ENCODE peak calls at places on chromosomes 1 and 21, in six cellular contexts. D is activated CD8-positive, alpha-beta T cell treated with anti-CD3 and anti-CD28 coated beads for 36 hours; X is WTC11; C is HFF-Myc; P is caudate nucleus; T is Kasumi-1. R is an unnamed sample.

GRCh38 chr1:84006574-84006973 is 7.6 kb upstream of the TTLL7 start:
- DNase-seq in D (peak), X (no peak), C (no peak), P (no peak), T (no peak), R (no peak)

GRCh38 chr1:201447911-201448871 is 20.8 kb downstream of the PHLDA3 start:
- DNase-seq in D (peak), X (peak), C (no peak), P (no peak), T (peak), R (peak)

GRCh38 chr1:38803647-38804046 is 55.9 kb downstream of the RRAGC start:
- DNase-seq in D (no peak), X (no peak), C (no peak), P (no peak), T (no peak), R (no peak)

GRCh38 chr21:31557421-31557955 is 102.0 kb upstream of the SOD1 start:
- DNase-seq in D (peak), X (peak), C (no peak), P (no peak), T (no peak), R (peak)

GRCh38 chr1:160125761-160126160 is 10.2 kb downstream of the ATP1A2 start:
- DNase-seq in D (no peak), X (no peak), C (no peak), P (no peak), T (no peak), R (no peak)

GRCh38 chr1:200095057-200095577 is 67.6 kb downstream of the NR5A2 start:
- DNase-seq in D (no peak), X (no peak), C (no peak), P (no peak), T (no peak), R (no peak)

GRCh38 chr1:185972096-185972875 is 238.1 kb downstream of the HMCN1 start:
- DNase-seq in D (no peak), X (no peak), C (no peak), P (no peak), T (no peak), R (no peak)

GRCh38 chr1:185843971-185844370 is 109.8 kb downstream of the HMCN1 start:
- DNase-seq in D (no peak), X (no peak), C (no peak), P (no peak), T (no peak), R (no peak)

GRCh38 chr1:196148367-196148970 is 459.8 kb downstream of the KCNT2 start:
- DNase-seq in D (no peak), X (no peak), C (peak), P (no peak), T (peak), R (no peak)

GRCh38 chr21:35508389-35508888 is 459.3 kb upstream of the RUNX1 start:
- DNase-seq in D (peak), X (peak), C (peak), P (no peak), T (peak), R (peak)

GRCh38 chr1:50426702-50427085 is 3.5 kb upstream of the DMRTA2 start:
- DNase-seq in D (no peak), X (peak), C (no peak), P (no peak), T (no peak), R (no peak)

GRCh38 chr1:29330856-29331255 is 94.5 kb downstream of the PTPRU start:
- DNase-seq in D (no peak), X (no peak), C (no peak), P (no peak), T (no peak), R (no peak)

GRCh38 chr1:76142771-76143540 is 68.4 kb downstream of the ST6GALNAC3 start:
- DNase-seq in D (no peak), X (no peak), C (no peak), P (no peak), T (no peak), R (no peak)

GRCh38 chr1:118136511-118136937 is 48.5 kb downstream of the SPAG17 start:
- DNase-seq in D (peak), X (no peak), C (peak), P (no peak), T (no peak), R (no peak)

GRCh38 chr1:7608628-7609295 is 162.3 kb upstream of the VAMP3 start:
- DNase-seq in D (no peak), X (peak), C (no peak), P (no peak), T (no peak), R (peak)

GRCh38 chr1:88104234-88104633 is 579.8 kb upstream of the PKN2 start:
- DNase-seq in D (no peak), X (no peak), C (no peak), P (no peak), T (no peak), R (no peak)

GRCh38 chr1:153532769-153533599 is 2.8 kb downstream of the S100A6 start:
- DNase-seq in D (peak), X (peak), C (peak), P (peak), T (peak), R (peak)

GRCh38 chr21:31593161-31593560 is 66.3 kb upstream of the SOD1 start:
- DNase-seq in D (no peak), X (no peak), C (no peak), P (no peak), T (no peak), R (no peak)

GRCh38 chr21:17725339-17725738 is 93.8 kb downstream of the C21orf91 start:
- DNase-seq in D (no peak), X (no peak), C (no peak), P (no peak), T (no peak), R (no peak)

GRCh38 chr1:162412002-162412401 is at the start of gene SH2D1B:
- DNase-seq in D (no peak), X (no peak), C (no peak), P (no peak), T (no peak), R (no peak)

GRCh38 chr1:209884665-209885117 is 53.3 kb upstream of the SYT14 start:
- DNase-seq in D (peak), X (no peak), C (peak), P (no peak), T (no peak), R (no peak)

GRCh38 chr1:170402451-170403311 is 129.3 kb upstream of the GORAB start:
- DNase-seq in D (no peak), X (no peak), C (no peak), P (no peak), T (no peak), R (no peak)

GRCh38 chr1:87045757-87046422 is 131.5 kb downstream of the HS2ST1 start:
- DNase-seq in D (peak), X (no peak), C (no peak), P (no peak), T (peak), R (no peak)